ENCODE peak calls at places on chromosome 18, in six cellular contexts. Y is CD4-positive, alpha-beta T cell; X is fibroblast of lung; H is astrocyte of the cerebellum; T is neural crest cell; Z is left lung. N is an unnamed sample.

GRCh38 chr18:67717800-67718199 is 201.3 kb upstream of the DSEL start:
- DNase-seq in T (no peak), Z (no peak), X (no peak), H (no peak), Y (no peak), N (peak)

GRCh38 chr18:6785001-6785400 is 55.5 kb downstream of the ARHGAP28 start:
- DNase-seq in X (no peak), T (no peak), Z (no peak), H (no peak), Y (no peak), N (no peak)

GRCh38 chr18:77822552-77823138 is 573.0 kb downstream of the GALR1 start:
- DNase-seq in X (no peak), T (peak), Y (no peak), H (no peak), Z (no peak), N (no peak)

GRCh38 chr18:12742453-12742852 is 39.6 kb downstream of the PSMG2 start:
- DNase-seq in Z (no peak), Y (no peak), X (peak), T (no peak), H (no peak), N (no peak)

GRCh38 chr18:63878343-63878742 is 9.2 kb upstream of the SERPINB2 start:
- DNase-seq in T (no peak), Z (no peak), Y (no peak), H (no peak), X (peak), N (no peak)

GRCh38 chr18:59072727-59073421 is 66.8 kb upstream of the SEC11C start:
- DNase-seq in X (no peak), Y (no peak), H (no peak), Z (no peak), T (no peak), N (no peak)

GRCh38 chr18:73756256-73757091 is 391.2 kb downstream of the FBXO15 start:
- DNase-seq in T (no peak), Z (no peak), H (no peak), Y (no peak), X (no peak), N (no peak)

GRCh38 chr18:3205239-3205638 is 14.5 kb downstream of the MYOM1 start:
- DNase-seq in H (no peak), Z (no peak), T (no peak), Y (no peak), X (no peak), N (no peak)

GRCh38 chr18:67475673-67476072 is 40.8 kb downstream of the DSEL start:
- DNase-seq in Y (no peak), Z (no peak), X (peak), T (no peak), H (no peak), N (no peak)

GRCh38 chr18:79496978-79497637 is 101.4 kb downstream of the NFATC1 start:
- DNase-seq in Y (no peak), Z (peak), H (no peak), X (peak), T (no peak), N (peak)

GRCh38 chr18:23284629-23285028 is 149.3 kb downstream of the CABLES1 start:
- DNase-seq in X (no peak), H (no peak), Z (no peak), Y (no peak), T (no peak), N (no peak)

GRCh38 chr18:74414951-74415515 is 42.1 kb downstream of the DIPK1C start:
- DNase-seq in T (no peak), Y (no peak), H (no peak), Z (no peak), X (no peak), N (no peak)

GRCh38 chr18:26133652-26134051 is at the start of gene PSMA8:
- DNase-seq in Y (peak), X (no peak), H (no peak), T (no peak), Z (no peak), N (no peak)

GRCh38 chr18:42545825-42546224 is 569.7 kb downstream of the RIT2 start:
- DNase-seq in X (peak), Z (no peak), Y (no peak), H (peak), T (no peak), N (no peak)

GRCh38 chr18:28961669-28962228 is 784.8 kb upstream of the CDH2 start:
- DNase-seq in X (peak), Y (no peak), H (no peak), T (peak), Z (no peak), N (no peak)

GRCh38 chr18:39191931-39192330 is 1626.3 kb upstream of the CELF4 start:
- DNase-seq in Z (no peak), H (no peak), T (no peak), Y (no peak), X (no peak), N (no peak)

GRCh38 chr18:42977982-42978595 is 137.4 kb downstream of the RIT2 start:
- DNase-seq in H (no peak), X (no peak), Z (no peak), T (no peak), Y (no peak), N (no peak)

GRCh38 chr18:21162786-21163185 is 51.2 kb upstream of the ROCK1 start:
- DNase-seq in T (no peak), X (no peak), Y (no peak), Z (no peak), H (no peak), N (no peak)

GRCh38 chr18:55513199-55513598 is 74.8 kb downstream of the TCF4 start:
- DNase-seq in Z (no peak), T (no peak), X (no peak), H (no peak), Y (no peak), N (no peak)

GRCh38 chr18:67318651-67319050 is 197.9 kb downstream of the DSEL start:
- DNase-seq in T (no peak), X (peak), Y (no peak), H (no peak), Z (no peak), N (no peak)

GRCh38 chr18:76827205-76827885 is 5.0 kb downstream of the ZNF236 start:
- DNase-seq in X (no peak), Y (no peak), Z (no peak), H (no peak), T (no peak), N (no peak)

GRCh38 chr18:71324356-71324755 is 1035.5 kb downstream of the SOCS6 start:
- DNase-seq in H (no peak), Y (no peak), Z (no peak), T (no peak), X (no peak), N (no peak)

DNA sequence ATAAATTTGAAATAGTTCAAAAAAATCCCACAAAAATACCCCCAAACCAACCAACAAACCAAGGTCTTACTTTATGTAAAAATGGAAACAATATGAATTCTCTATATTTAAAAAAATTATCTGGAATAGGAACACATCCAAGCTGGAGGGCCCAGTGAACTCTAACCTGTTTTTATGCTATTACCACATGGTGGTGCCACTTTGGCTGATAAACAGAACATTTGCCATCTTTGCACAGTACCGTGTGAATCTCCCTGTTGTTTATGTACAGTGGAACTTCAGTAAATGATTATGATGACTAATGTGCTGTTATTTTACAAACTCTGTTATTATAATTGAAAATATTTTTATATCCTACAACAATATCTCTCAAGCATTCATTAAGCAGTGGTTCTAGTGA is 145.3 kb upstream of the SMAD7 start:
- DNase-seq in X (peak), Z (no peak), T (no peak), Y (no peak), H (no peak), N (no peak)
- TF ChIP-seq CTCF in X (no peak), Z (no peak), T (no peak), Y (no peak), H (no peak), N (no peak)

DNA sequence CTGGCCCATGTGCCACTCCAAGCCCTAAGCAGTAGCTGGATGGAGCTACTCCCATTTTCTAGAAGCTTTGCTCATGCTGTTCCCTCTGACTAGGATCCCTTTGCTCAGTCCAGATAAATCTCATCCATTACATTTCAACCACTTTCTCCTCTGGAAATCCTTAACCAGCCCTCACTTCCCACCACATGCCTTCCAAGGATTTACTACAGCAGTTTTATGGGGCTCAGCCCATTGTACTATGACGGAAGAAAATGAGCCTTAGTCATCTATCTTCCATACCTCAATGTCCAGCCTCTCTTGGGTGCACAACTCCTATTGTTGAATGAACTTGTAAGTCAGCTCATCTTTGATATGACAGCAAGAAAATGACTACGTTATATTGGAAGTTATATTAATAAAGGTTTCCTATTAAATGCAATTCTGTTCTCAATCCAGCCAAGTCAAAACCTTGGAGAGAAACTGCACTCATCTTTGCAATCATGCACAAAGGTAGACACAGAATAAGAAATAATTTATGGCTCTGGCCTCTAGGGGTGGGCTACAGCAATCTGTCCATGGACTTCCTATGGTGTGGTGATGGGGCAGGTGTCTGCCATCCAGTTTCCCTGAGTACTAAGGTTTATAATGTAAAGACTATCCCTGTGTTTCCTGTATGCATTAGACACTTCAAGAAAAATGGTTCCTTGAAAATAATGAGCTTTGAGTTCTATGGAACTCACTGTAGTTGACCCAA is 3.4 kb downstream of the B4GALT6 start:
- DNase-seq in T (no peak), Y (no peak), H (no peak), X (no peak), Z (no peak), N (no peak)
- TF ChIP-seq CTCF in T (peak), Y (peak), H (peak), X (no peak), Z (no peak), N (no peak)

DNA sequence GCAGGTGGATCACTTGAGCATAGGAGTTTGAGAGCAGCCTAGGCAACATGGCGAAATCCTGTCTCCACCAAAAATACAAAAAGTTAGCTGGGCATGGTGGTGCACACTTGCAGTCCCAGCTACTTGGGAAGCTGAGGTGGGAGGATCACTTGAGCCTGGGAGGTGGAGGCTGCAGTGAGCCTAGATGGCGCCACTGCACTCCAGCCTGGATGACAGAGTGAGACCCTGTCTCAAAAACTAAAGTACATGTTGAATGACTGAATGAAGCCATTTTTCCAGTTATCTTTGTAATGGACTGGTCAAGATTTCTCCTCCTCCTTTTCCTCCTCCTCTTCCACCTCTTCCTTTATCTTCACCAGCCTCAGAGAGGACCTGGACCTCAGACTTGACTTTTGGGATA is 272.0 kb downstream of the SMAD2 start:
- DNase-seq in Z (no peak), H (no peak), Y (no peak), X (no peak), T (no peak), N (no peak)
- TF ChIP-seq CTCF in Z (no peak), H (no peak), Y (no peak), X (no peak), T (no peak), N (no peak)

GRCh38 chr18:10442551-10442971 is 11.9 kb upstream of the APCDD1 start:
- DNase-seq in X (peak), T (no peak), Y (no peak), H (no peak), Z (no peak), N (no peak)
- TF ChIP-seq CTCF in X (no peak), T (no peak), Y (no peak), H (peak), Z (no peak), N (peak)

DNA sequence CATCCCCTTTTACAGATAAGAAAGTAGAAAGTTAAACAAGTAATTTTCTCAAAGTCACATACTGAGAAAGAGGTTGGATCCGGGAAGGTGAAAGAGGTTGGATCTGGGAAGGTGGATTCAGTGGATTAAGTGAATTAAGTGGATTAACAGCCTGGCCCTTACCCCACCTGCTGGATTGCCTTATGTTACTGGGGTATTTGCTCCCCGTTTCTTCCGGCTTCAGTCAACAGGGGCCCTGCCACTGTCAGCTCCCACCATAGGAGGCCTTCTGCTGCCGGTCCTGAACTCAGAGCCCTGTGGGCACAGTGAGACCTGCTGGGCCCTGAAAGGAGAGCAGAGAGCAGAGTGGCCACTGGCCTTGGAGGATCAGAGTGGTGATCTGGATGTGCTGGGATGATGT is 113.2 kb downstream of the VAPA start:
- DNase-seq in X (no peak), H (no peak), Z (no peak), Y (no peak), T (no peak), N (no peak)
- TF ChIP-seq CTCF in X (no peak), H (no peak), Z (no peak), Y (no peak), T (no peak), N (no peak)